ENCODE peak calls at places on chromosomes 2 and 18, in eight cellular contexts. S is foreskin keratinocyte, G is hepatocyte, U is GM10248, X is PC-3, A is kidney, O is IMR-90, J is left ventricle myocardium inferior. V is an unnamed sample.

GRCh38 chr2:72694715-72695496 is 130.9 kb downstream of the EXOC6B start:
- DNase-seq in S (no peak), G (peak), J (peak), U (no peak), A (no peak), O (peak), X (no peak), V (peak)

GRCh38 chr2:70651014-70651413 is 97.4 kb upstream of the TGFA start:
- DNase-seq in O (no peak), U (no peak), G (no peak), A (no peak), J (no peak), X (no peak), S (no peak), V (no peak)

GRCh38 chr2:237615631-237616249 is 11.6 kb upstream of the LRRFIP1 start:
- DNase-seq in S (no peak), J (no peak), X (no peak), A (no peak), G (no peak), O (no peak), U (no peak), V (no peak)

GRCh38 chr2:71299507-71299906 is 32.1 kb upstream of the ZNF638 start:
- DNase-seq in J (no peak), G (peak), O (peak), S (no peak), U (peak), X (peak), A (no peak), V (peak)

GRCh38 chr2:230797515-230798495 is 66.9 kb upstream of the ITM2C start:
- DNase-seq in X (no peak), J (no peak), G (no peak), A (no peak), O (peak), S (no peak), U (peak), V (no peak)

GRCh38 chr2:27095745-27096651 is 9.4 kb downstream of the KHK start:
- DNase-seq in J (peak), G (peak), O (peak), X (peak), U (peak), S (no peak), A (peak), V (peak)

GRCh38 chr2:101089942-101090799 is 61.0 kb downstream of the TBC1D8 start:
- DNase-seq in U (no peak), J (no peak), G (no peak), S (no peak), O (no peak), X (no peak), A (no peak), V (no peak)

GRCh38 chr2:50547521-50547920 is 484.4 kb downstream of the NRXN1 start:
- DNase-seq in A (no peak), O (peak), U (no peak), S (peak), J (no peak), X (no peak), G (no peak), V (no peak)

GRCh38 chr2:223549215-223549614 is 52.9 kb downstream of the SCG2 start:
- DNase-seq in O (peak), A (no peak), S (peak), X (peak), U (no peak), G (peak), J (no peak), V (peak)

GRCh38 chr2:217634871-217635270 is 367.9 kb downstream of the TNS1 start:
- DNase-seq in O (no peak), A (no peak), X (no peak), J (no peak), G (no peak), U (no peak), S (no peak), V (no peak)

DNA sequence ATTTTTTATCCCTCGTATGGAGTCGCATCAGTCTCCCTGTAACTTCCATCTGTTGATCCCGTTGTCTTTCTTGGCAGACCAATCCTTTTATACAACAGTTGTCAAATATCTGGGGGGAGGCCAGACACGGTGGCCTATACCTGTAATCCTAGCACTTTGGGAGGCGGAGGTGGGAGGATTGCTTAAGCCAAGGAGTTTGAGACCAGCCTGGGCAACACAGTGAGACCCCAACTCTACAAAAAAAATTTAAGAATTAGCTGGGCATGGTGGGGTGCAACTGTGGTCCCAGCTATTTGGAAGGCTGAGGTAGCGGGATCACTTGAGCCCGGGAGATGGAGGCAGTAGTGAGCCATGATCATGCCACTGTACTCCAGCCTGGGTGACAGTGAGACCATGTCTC is 2.0 kb downstream of the XRCC5 start:
- DNase-seq in A (no peak), G (no peak), U (no peak), J (no peak), S (no peak), X (no peak), O (no peak), V (no peak)
- TF ChIP-seq CTCF in A (no peak), G (no peak), U (no peak), J (no peak), S (no peak), X (no peak), O (no peak), V (no peak)

DNA sequence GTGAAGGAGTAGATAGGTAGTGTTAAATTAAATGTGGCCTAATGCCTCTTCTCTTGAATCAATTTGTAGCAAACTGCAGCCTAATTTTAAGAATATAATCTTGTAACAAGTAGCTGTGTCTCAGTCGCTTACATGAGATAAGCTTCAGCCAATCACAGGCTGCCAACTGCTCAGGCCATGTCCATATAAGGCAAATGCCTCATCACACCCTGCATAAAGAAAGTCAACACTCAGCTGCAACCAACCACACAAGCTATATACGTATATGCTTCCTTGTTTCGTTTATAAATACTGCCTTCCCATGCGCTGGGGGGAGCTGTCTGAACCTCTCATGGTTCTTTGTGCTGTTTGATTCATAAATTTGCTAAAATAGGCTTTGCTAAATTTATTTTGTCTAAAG is 476.3 kb downstream of the TRIB2 start:
- DNase-seq in O (peak), G (no peak), S (no peak), U (no peak), X (no peak), J (no peak), A (no peak), V (no peak)
- TF ChIP-seq CTCF in O (no peak), G (no peak), S (no peak), U (no peak), X (no peak), J (no peak), A (no peak), V (no peak)

DNA sequence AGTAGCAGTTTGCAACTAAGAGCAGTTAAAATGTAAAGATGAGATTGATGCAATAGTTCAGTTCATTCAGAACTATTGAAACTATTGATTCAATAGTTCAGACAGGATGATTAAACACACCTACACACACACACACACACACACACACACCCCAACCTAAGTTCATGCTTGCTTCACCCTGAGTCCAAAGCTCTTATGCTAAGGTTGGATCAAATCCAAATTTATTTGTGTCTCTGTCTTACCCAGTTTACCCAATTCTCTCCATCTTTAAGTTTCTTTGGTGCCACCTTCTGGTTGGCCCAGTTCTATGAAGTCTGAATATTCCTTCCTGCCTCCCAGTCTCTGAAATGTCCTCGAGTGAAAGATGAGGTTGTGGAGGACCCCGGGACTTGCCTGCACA is 5.1 kb downstream of the SERPINB8 start:
- DNase-seq in S (no peak), A (no peak), X (peak), O (peak), J (no peak), G (no peak), U (no peak), V (peak)
- TF ChIP-seq CTCF in S (peak), A (no peak), X (peak), O (peak), J (peak), G (no peak), U (peak), V (peak)

DNA sequence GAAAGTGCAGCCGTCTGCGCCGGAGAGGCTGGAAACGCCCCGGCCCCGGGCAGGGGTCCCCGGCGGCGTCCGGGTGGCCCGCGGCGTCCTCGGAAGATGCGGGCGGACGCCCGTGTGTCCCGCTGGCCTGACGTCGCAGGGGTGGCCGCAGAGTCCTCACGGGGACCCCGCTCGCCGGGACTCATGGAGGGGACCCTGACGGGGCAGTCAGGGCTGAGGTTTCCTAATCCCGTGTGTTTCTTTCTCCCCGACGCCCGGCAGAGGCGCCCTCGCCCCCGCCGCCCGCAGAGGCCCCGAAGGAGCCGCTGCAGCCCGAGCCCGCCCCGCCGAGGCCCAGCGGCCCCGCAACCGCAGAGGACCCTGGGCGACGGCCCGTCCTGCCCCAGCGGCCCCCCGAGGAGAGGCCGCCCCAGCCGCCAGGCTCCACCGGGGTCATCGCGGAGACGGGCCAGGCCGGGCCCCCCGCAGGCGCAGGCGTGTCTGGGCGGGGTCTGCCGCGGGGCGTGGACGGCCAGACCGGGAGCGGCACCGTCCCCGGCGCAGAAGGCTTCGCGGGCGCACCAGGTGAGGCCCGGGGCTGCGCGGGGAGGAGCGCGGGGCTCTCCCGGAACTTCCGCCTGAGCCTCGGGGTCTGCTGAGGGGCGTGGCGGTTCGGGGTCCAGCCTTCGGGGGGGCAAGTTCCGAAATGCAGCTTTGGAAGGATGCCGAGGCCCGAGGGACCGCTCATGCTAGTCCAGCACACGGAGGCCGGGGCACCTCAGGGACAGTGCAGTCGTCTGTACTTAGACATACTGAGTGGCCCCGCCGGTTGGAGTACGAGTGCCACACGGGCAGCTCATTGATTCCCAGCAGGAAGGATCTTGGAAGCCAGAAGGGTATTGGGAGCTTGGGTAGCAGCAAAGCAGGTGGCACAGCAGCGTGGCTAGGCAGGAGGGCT is 60.0 kb downstream of the EMILIN2 start:
- DNase-seq in J (no peak), S (no peak), X (peak), G (peak), O (no peak), U (peak), A (peak), V (no peak)
- TF ChIP-seq CTCF in J (peak), S (peak), X (no peak), G (peak), O (peak), U (peak), A (no peak), V (peak)

GRCh38 chr18:5106730-5107129 is 90.3 kb downstream of the AKAIN1 start:
- DNase-seq in G (no peak), O (no peak), A (no peak), U (no peak), J (no peak), S (no peak), X (peak), V (no peak)
- TF ChIP-seq CTCF in G (peak), O (no peak), A (no peak), U (peak), J (no peak), S (peak), X (peak), V (no peak)

DNA sequence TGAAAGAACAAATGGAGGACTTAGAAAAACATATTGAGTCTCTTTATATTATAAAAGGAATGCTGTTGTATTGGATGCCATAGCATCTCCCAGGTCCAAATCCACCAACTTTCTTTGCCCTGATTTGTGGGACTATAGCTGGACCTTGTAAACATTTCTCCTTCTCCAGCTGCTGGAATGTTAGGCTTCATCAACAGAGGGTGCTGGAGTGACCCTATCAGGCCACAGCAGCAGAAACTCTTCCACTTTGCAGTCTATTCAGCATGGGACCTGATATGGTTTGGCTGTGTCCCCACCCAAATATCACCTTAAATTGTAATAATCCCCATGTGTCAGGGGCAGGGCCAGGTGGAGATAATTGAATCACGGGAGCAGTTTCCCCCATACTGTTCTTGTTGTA is 138.4 kb upstream of the ARL4C start:
- DNase-seq in U (no peak), O (peak), S (no peak), A (no peak), J (no peak), G (no peak), X (no peak), V (no peak)
- TF ChIP-seq CTCF in U (no peak), O (peak), S (peak), A (no peak), J (peak), G (no peak), X (peak), V (peak)

GRCh38 chr2:177900091-177900490 is 172.5 kb downstream of the PDE11A start:
- DNase-seq in O (no peak), X (peak), U (no peak), J (no peak), S (peak), A (no peak), G (no peak), V (no peak)
- TF ChIP-seq CTCF in O (no peak), X (no peak), U (no peak), J (no peak), S (no peak), A (no peak), G (no peak), V (no peak)

GRCh38 chr2:143901185-143901842 is 618.6 kb downstream of the ZEB2 start:
- DNase-seq in A (no peak), X (peak), S (peak), G (peak), O (peak), U (no peak), J (no peak), V (peak)
- TF ChIP-seq CTCF in A (no peak), X (no peak), S (no peak), G (no peak), O (no peak), U (no peak), J (no peak), V (peak)

V was measured in AG10803.